ENCODE peak calls at places on chromosome 4, in eight cellular contexts. One of them, this sample, is unnamed.

GRCh38 chr4:5863461-5864113 is 29.3 kb downstream of the CRMP1 start:
- DNase-seq in epithelial cell of esophagus: peak; percentile 80
- DNase-seq in ovary: no peak
- DNase-seq in fibroblast of mammary gland: peak; percentile 97
- DNase-seq in cardiac fibroblast: peak; percentile 98
- DNase-seq in neural crest cell: no peak
- DNase-seq in left ventricle myocardium inferior: no peak
- DNase-seq in activated CD8-positive, alpha-beta T cell treated with anti-CD3 and anti-CD28 coated beads for 36 hours: peak; percentile 86
- DNase-seq in this sample: peak; percentile 73

GRCh38 chr4:94304365-94304971 is 38.2 kb downstream of the HPGDS start:
- DNase-seq in epithelial cell of esophagus: peak; percentile 48
- DNase-seq in ovary: no peak
- DNase-seq in fibroblast of mammary gland: peak; percentile 45
- DNase-seq in cardiac fibroblast: peak; percentile 71
- DNase-seq in neural crest cell: peak; percentile 14
- DNase-seq in left ventricle myocardium inferior: no peak
- DNase-seq in activated CD8-positive, alpha-beta T cell treated with anti-CD3 and anti-CD28 coated beads for 36 hours: peak; percentile 27
- DNase-seq in this sample: peak; percentile 17

GRCh38 chr4:41339812-41340809 is 83.4 kb downstream of the UCHL1 start:
- DNase-seq in epithelial cell of esophagus: no peak
- DNase-seq in ovary: no peak
- DNase-seq in fibroblast of mammary gland: peak; percentile 37
- DNase-seq in cardiac fibroblast: no peak
- DNase-seq in neural crest cell: peak; percentile 41
- DNase-seq in left ventricle myocardium inferior: no peak
- DNase-seq in activated CD8-positive, alpha-beta T cell treated with anti-CD3 and anti-CD28 coated beads for 36 hours: no peak
- DNase-seq in this sample: peak; percentile 71

GRCh38 chr4:95517799-95518198 is 31.0 kb downstream of the UNC5C start:
- DNase-seq in epithelial cell of esophagus: no peak
- DNase-seq in ovary: no peak
- DNase-seq in fibroblast of mammary gland: no peak
- DNase-seq in cardiac fibroblast: no peak
- DNase-seq in neural crest cell: no peak
- DNase-seq in left ventricle myocardium inferior: no peak
- DNase-seq in activated CD8-positive, alpha-beta T cell treated with anti-CD3 and anti-CD28 coated beads for 36 hours: no peak
- DNase-seq in this sample: no peak

GRCh38 chr4:95142877-95143412 is 385.2 kb downstream of the BMPR1B start:
- DNase-seq in epithelial cell of esophagus: no peak
- DNase-seq in ovary: no peak
- DNase-seq in fibroblast of mammary gland: no peak
- DNase-seq in cardiac fibroblast: no peak
- DNase-seq in neural crest cell: no peak
- DNase-seq in left ventricle myocardium inferior: no peak
- DNase-seq in activated CD8-positive, alpha-beta T cell treated with anti-CD3 and anti-CD28 coated beads for 36 hours: no peak
- DNase-seq in this sample: no peak

GRCh38 chr4:54090804-54091623 is 8.9 kb upstream of the GSX2 start:
- DNase-seq in epithelial cell of esophagus: peak; percentile 60
- DNase-seq in ovary: no peak
- DNase-seq in fibroblast of mammary gland: peak; percentile 29
- DNase-seq in cardiac fibroblast: no peak
- DNase-seq in neural crest cell: no peak
- DNase-seq in left ventricle myocardium inferior: peak; percentile 45
- DNase-seq in activated CD8-positive, alpha-beta T cell treated with anti-CD3 and anti-CD28 coated beads for 36 hours: peak; percentile 31
- DNase-seq in this sample: peak; percentile 71

GRCh38 chr4:10622728-10623127 is 61.8 kb downstream of the CLNK start:
- DNase-seq in epithelial cell of esophagus: peak; percentile 22
- DNase-seq in ovary: no peak
- DNase-seq in fibroblast of mammary gland: no peak
- DNase-seq in cardiac fibroblast: peak; percentile 27
- DNase-seq in neural crest cell: no peak
- DNase-seq in left ventricle myocardium inferior: no peak
- DNase-seq in activated CD8-positive, alpha-beta T cell treated with anti-CD3 and anti-CD28 coated beads for 36 hours: peak; percentile 18
- DNase-seq in this sample: no peak

GRCh38 chr4:130077275-130077674 is 981.3 kb downstream of the C4orf33 start:
- DNase-seq in epithelial cell of esophagus: peak; percentile 68
- DNase-seq in ovary: no peak
- DNase-seq in fibroblast of mammary gland: no peak
- DNase-seq in cardiac fibroblast: no peak
- DNase-seq in neural crest cell: no peak
- DNase-seq in left ventricle myocardium inferior: no peak
- DNase-seq in activated CD8-positive, alpha-beta T cell treated with anti-CD3 and anti-CD28 coated beads for 36 hours: no peak
- DNase-seq in this sample: no peak

GRCh38 chr4:62500296-62500695 is 1300.2 kb downstream of the ADGRL3 start:
- DNase-seq in epithelial cell of esophagus: no peak
- DNase-seq in ovary: no peak
- DNase-seq in fibroblast of mammary gland: no peak
- DNase-seq in cardiac fibroblast: no peak
- DNase-seq in neural crest cell: no peak
- DNase-seq in left ventricle myocardium inferior: no peak
- DNase-seq in activated CD8-positive, alpha-beta T cell treated with anti-CD3 and anti-CD28 coated beads for 36 hours: no peak
- DNase-seq in this sample: no peak

GRCh38 chr4:7734651-7735260 is 204.9 kb downstream of the AFAP1 start:
- DNase-seq in epithelial cell of esophagus: no peak
- DNase-seq in ovary: no peak
- DNase-seq in fibroblast of mammary gland: no peak
- DNase-seq in cardiac fibroblast: no peak
- DNase-seq in neural crest cell: no peak
- DNase-seq in left ventricle myocardium inferior: peak; percentile 11
- DNase-seq in activated CD8-positive, alpha-beta T cell treated with anti-CD3 and anti-CD28 coated beads for 36 hours: no peak
- DNase-seq in this sample: no peak

GRCh38 chr4:6291784-6292297 is 22.2 kb downstream of the WFS1 start:
- DNase-seq in epithelial cell of esophagus: no peak
- DNase-seq in ovary: peak; percentile 18
- DNase-seq in fibroblast of mammary gland: no peak
- DNase-seq in cardiac fibroblast: no peak
- DNase-seq in neural crest cell: no peak
- DNase-seq in left ventricle myocardium inferior: no peak
- DNase-seq in activated CD8-positive, alpha-beta T cell treated with anti-CD3 and anti-CD28 coated beads for 36 hours: no peak
- DNase-seq in this sample: no peak

GRCh38 chr4:181272427-181272826 is 970.8 kb upstream of the TENM3 start:
- DNase-seq in epithelial cell of esophagus: no peak
- DNase-seq in ovary: no peak
- DNase-seq in fibroblast of mammary gland: no peak
- DNase-seq in cardiac fibroblast: no peak
- DNase-seq in neural crest cell: no peak
- DNase-seq in left ventricle myocardium inferior: no peak
- DNase-seq in activated CD8-positive, alpha-beta T cell treated with anti-CD3 and anti-CD28 coated beads for 36 hours: no peak
- DNase-seq in this sample: no peak

GRCh38 chr4:36237366-36238353 is 6.7 kb downstream of the ARAP2 start:
- DNase-seq in epithelial cell of esophagus: no peak
- DNase-seq in ovary: no peak
- DNase-seq in fibroblast of mammary gland: no peak
- DNase-seq in cardiac fibroblast: no peak
- DNase-seq in neural crest cell: no peak
- DNase-seq in left ventricle myocardium inferior: no peak
- DNase-seq in activated CD8-positive, alpha-beta T cell treated with anti-CD3 and anti-CD28 coated beads for 36 hours: peak; percentile 47
- DNase-seq in this sample: no peak

GRCh38 chr4:167887726-167888125 is 204.6 kb upstream of the ANXA10 start:
- DNase-seq in epithelial cell of esophagus: no peak
- DNase-seq in ovary: no peak
- DNase-seq in fibroblast of mammary gland: no peak
- DNase-seq in cardiac fibroblast: no peak
- DNase-seq in neural crest cell: no peak
- DNase-seq in left ventricle myocardium inferior: no peak
- DNase-seq in activated CD8-positive, alpha-beta T cell treated with anti-CD3 and anti-CD28 coated beads for 36 hours: no peak
- DNase-seq in this sample: no peak

GRCh38 chr4:150886597-150886996 is 128.5 kb downstream of the LRBA start:
- DNase-seq in epithelial cell of esophagus: peak; percentile 5
- DNase-seq in ovary: no peak
- DNase-seq in fibroblast of mammary gland: peak; percentile 71
- DNase-seq in cardiac fibroblast: peak; percentile 34
- DNase-seq in neural crest cell: no peak
- DNase-seq in left ventricle myocardium inferior: no peak
- DNase-seq in activated CD8-positive, alpha-beta T cell treated with anti-CD3 and anti-CD28 coated beads for 36 hours: no peak
- DNase-seq in this sample: peak; percentile 5

GRCh38 chr4:80685219-80685618 is 345.3 kb upstream of the BMP3 start:
- DNase-seq in epithelial cell of esophagus: no peak
- DNase-seq in ovary: no peak
- DNase-seq in fibroblast of mammary gland: no peak
- DNase-seq in cardiac fibroblast: no peak
- DNase-seq in neural crest cell: no peak
- DNase-seq in left ventricle myocardium inferior: no peak
- DNase-seq in activated CD8-positive, alpha-beta T cell treated with anti-CD3 and anti-CD28 coated beads for 36 hours: no peak
- DNase-seq in this sample: no peak

GRCh38 chr4:137124278-137124932 is 407.9 kb downstream of the PCDH18 start:
- DNase-seq in epithelial cell of esophagus: peak; percentile 58
- DNase-seq in ovary: no peak
- DNase-seq in fibroblast of mammary gland: peak; percentile 85
- DNase-seq in cardiac fibroblast: peak; percentile 84
- DNase-seq in neural crest cell: no peak
- DNase-seq in left ventricle myocardium inferior: no peak
- DNase-seq in activated CD8-positive, alpha-beta T cell treated with anti-CD3 and anti-CD28 coated beads for 36 hours: no peak
- DNase-seq in this sample: peak; percentile 87

GRCh38 chr4:153522800-153523089 is 56.6 kb downstream of the TMEM131L start:
- DNase-seq in epithelial cell of esophagus: no peak
- DNase-seq in ovary: no peak
- DNase-seq in fibroblast of mammary gland: no peak
- DNase-seq in cardiac fibroblast: no peak
- DNase-seq in neural crest cell: no peak
- DNase-seq in left ventricle myocardium inferior: no peak
- DNase-seq in activated CD8-positive, alpha-beta T cell treated with anti-CD3 and anti-CD28 coated beads for 36 hours: peak; percentile 85
- DNase-seq in this sample: no peak

GRCh38 chr4:14196141-14196540 is 568.6 kb upstream of the BOD1L1 start:
- DNase-seq in epithelial cell of esophagus: peak; percentile 73
- DNase-seq in ovary: peak; percentile 20
- DNase-seq in fibroblast of mammary gland: peak; percentile 75
- DNase-seq in cardiac fibroblast: peak; percentile 77
- DNase-seq in neural crest cell: peak; percentile 62
- DNase-seq in left ventricle myocardium inferior: peak; percentile 46
- DNase-seq in activated CD8-positive, alpha-beta T cell treated with anti-CD3 and anti-CD28 coated beads for 36 hours: peak; percentile 35
- DNase-seq in this sample: peak; percentile 88

DNA sequence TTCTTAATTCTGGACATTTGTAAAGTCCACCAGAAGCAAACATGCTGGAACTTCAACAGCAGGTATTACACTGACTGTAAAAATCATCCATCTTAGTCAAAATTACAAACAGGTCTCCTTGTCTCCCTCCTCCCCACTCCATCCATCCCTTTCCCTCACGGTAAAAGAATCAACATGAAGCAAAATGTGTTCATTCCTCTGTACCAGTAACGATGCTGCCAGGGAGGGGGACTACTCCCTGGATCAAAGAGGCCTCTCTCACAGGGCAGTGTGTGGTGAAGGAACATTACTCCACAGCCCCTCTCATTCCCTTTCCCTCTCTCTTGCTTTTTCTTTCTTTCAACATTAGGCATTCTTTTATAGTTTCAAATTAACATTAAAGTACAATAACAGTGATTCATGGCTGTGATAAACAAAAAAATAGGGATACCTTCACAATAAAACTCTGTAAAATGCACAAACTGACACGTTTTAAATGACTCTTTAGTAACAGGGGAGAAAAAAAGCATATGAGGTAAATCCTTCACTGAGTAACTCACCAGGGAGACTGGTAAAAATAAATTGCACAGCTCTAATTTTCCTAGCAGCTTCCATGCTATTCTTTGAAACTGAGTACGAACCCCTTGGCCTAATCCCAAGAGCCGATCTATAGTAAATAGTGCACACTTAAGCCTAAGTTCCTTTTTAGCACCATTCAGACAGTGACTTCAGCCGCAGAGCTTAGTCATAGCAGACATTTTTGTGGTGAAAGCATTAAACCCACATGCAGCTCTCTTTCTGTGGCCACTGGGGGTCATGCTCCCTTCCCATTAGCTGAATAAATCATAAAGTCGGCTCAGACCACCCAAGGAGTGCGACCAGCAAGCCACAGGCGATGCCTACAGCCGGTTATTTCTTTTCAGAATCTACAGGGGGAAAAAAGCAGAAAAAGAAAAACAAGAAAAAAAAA is 215.6 kb upstream of the GYPA start:
- DNase-seq in epithelial cell of esophagus: peak; percentile 74
- DNase-seq in ovary: no peak
- DNase-seq in fibroblast of mammary gland: peak; percentile 87
- DNase-seq in cardiac fibroblast: peak; percentile 94
- DNase-seq in neural crest cell: peak; percentile 43
- DNase-seq in left ventricle myocardium inferior: no peak
- DNase-seq in activated CD8-positive, alpha-beta T cell treated with anti-CD3 and anti-CD28 coated beads for 36 hours: peak; percentile 52
- DNase-seq in this sample: peak; percentile 86
- TF ChIP-seq CTCF in epithelial cell of esophagus: no peak
- TF ChIP-seq CTCF in ovary: no peak
- TF ChIP-seq CTCF in fibroblast of mammary gland: no peak
- TF ChIP-seq CTCF in cardiac fibroblast: peak; percentile 51
- TF ChIP-seq CTCF in neural crest cell: peak; percentile 46
- TF ChIP-seq CTCF in left ventricle myocardium inferior: no peak
- TF ChIP-seq CTCF in activated CD8-positive, alpha-beta T cell treated with anti-CD3 and anti-CD28 coated beads for 36 hours: no peak
- TF ChIP-seq CTCF in this sample: no peak

DNA sequence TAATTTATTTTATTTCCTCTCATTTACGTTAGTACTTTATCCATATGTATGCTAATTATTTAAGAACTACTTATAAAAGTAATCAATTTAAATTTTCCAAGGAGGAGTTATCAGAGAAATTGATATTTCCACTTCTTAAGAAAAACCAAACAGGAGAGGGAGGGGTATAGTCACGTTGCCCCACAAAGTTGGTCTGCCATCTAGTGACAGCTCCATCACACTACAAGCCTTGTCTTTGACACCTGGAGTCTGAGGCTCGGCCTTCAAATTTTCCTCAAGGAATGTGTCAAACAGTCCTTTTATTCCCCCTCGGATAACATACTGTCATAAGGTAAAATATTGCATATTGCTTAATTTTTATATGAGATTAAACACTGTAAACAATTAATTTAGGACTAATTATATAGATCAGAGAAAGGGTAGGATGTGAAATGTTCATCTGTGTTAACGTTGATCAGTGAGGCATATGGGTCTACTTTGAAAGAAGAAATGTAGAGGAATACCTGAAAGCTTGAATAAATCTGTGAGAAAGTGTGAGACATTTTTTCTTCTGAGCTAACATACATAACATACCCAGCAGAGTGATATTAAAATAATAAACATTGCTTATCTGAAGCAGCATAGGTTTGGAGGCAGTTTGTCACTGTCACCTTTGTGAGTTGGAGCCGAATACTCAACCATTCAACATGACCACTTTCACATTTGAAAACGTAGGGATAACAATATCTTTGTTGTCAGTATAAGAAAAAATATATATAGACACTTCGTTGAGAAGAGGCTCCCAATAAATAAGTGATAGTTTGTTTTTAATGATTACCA is 114.4 kb downstream of the GLRA3 start:
- DNase-seq in epithelial cell of esophagus: peak; percentile 78
- DNase-seq in ovary: no peak
- DNase-seq in fibroblast of mammary gland: peak; percentile 66
- DNase-seq in cardiac fibroblast: peak; percentile 60
- DNase-seq in neural crest cell: peak; percentile 10
- DNase-seq in left ventricle myocardium inferior: no peak
- DNase-seq in activated CD8-positive, alpha-beta T cell treated with anti-CD3 and anti-CD28 coated beads for 36 hours: peak; percentile 24
- DNase-seq in this sample: no peak
- TF ChIP-seq CTCF in epithelial cell of esophagus: peak; percentile 98
- TF ChIP-seq CTCF in ovary: no peak
- TF ChIP-seq CTCF in fibroblast of mammary gland: peak; percentile 94
- TF ChIP-seq CTCF in cardiac fibroblast: peak; percentile 81
- TF ChIP-seq CTCF in neural crest cell: peak; percentile 74
- TF ChIP-seq CTCF in left ventricle myocardium inferior: peak; percentile 71
- TF ChIP-seq CTCF in activated CD8-positive, alpha-beta T cell treated with anti-CD3 and anti-CD28 coated beads for 36 hours: peak; percentile 74
- TF ChIP-seq CTCF in this sample: peak; percentile 72

GRCh38 chr4:186104895-186105720 is 604 bp downstream of the FAM149A start:
- DNase-seq in epithelial cell of esophagus: no peak
- DNase-seq in ovary: peak; percentile 46
- DNase-seq in fibroblast of mammary gland: no peak
- DNase-seq in cardiac fibroblast: no peak
- DNase-seq in neural crest cell: peak; percentile 24
- DNase-seq in left ventricle myocardium inferior: no peak
- DNase-seq in activated CD8-positive, alpha-beta T cell treated with anti-CD3 and anti-CD28 coated beads for 36 hours: no peak
- DNase-seq in this sample: no peak
- TF ChIP-seq CTCF in epithelial cell of esophagus: no peak
- TF ChIP-seq CTCF in ovary: no peak
- TF ChIP-seq CTCF in fibroblast of mammary gland: no peak
- TF ChIP-seq CTCF in cardiac fibroblast: no peak
- TF ChIP-seq CTCF in neural crest cell: peak; percentile 28
- TF ChIP-seq CTCF in left ventricle myocardium inferior: no peak
- TF ChIP-seq CTCF in activated CD8-positive, alpha-beta T cell treated with anti-CD3 and anti-CD28 coated beads for 36 hours: no peak
- TF ChIP-seq CTCF in this sample: no peak

GRCh38 chr4:177547985-177548384 is 105.7 kb upstream of the AGA start:
- DNase-seq in epithelial cell of esophagus: no peak
- DNase-seq in ovary: no peak
- DNase-seq in fibroblast of mammary gland: no peak
- DNase-seq in cardiac fibroblast: peak; percentile 9
- DNase-seq in neural crest cell: no peak
- DNase-seq in left ventricle myocardium inferior: no peak
- DNase-seq in activated CD8-positive, alpha-beta T cell treated with anti-CD3 and anti-CD28 coated beads for 36 hours: no peak
- DNase-seq in this sample: no peak
- TF ChIP-seq CTCF in epithelial cell of esophagus: no peak
- TF ChIP-seq CTCF in ovary: no peak
- TF ChIP-seq CTCF in fibroblast of mammary gland: no peak
- TF ChIP-seq CTCF in cardiac fibroblast: peak; percentile 0
- TF ChIP-seq CTCF in neural crest cell: no peak
- TF ChIP-seq CTCF in left ventricle myocardium inferior: no peak
- TF ChIP-seq CTCF in activated CD8-positive, alpha-beta T cell treated with anti-CD3 and anti-CD28 coated beads for 36 hours: no peak
- TF ChIP-seq CTCF in this sample: no peak

This sample was measured in foreskin fibroblast.